ENCODE peak calls at places on chromosomes 7 and 10, in ten cellular contexts. K is right cardiac atrium; P is CD8-positive, alpha-beta memory T cell; V is HT-29; W is A673; I is EH; M is HFF-Myc; G is kidney epithelial cell; O is tibial nerve; F is LoVo. Z is an unnamed sample.

GRCh38 chr7:108088729-108089128 is 41.4 kb downstream of the LAMB4 start:
- DNase-seq in K (no peak), P (no peak), V (peak; percentile 68), W (no peak), I (peak; percentile 62), M (no peak), G (no peak), O (no peak), F (no peak), Z (no peak)

GRCh38 chr10:7768417-7768816 is 19.4 kb downstream of the KIN start:
- DNase-seq in K (no peak), P (no peak), V (no peak), W (no peak), I (no peak), M (no peak), G (no peak), O (no peak), F (no peak), Z (no peak)

GRCh38 chr7:82530361-82530760 is 86.8 kb upstream of the CACNA2D1 start:
- DNase-seq in K (no peak), P (no peak), V (no peak), W (peak; percentile 94), I (no peak), M (no peak), G (no peak), O (no peak), F (no peak), Z (no peak)

GRCh38 chr7:68694656-68695055 is 903.6 kb upstream of the AUTS2 start:
- DNase-seq in K (no peak), P (no peak), V (no peak), W (peak; percentile 19), I (peak; percentile 69), M (no peak), G (no peak), O (no peak), F (no peak), Z (no peak)

GRCh38 chr7:123865517-123866117 is 20.6 kb downstream of the HYAL4 start:
- DNase-seq in K (no peak), P (no peak), V (peak; percentile 93), W (peak; percentile 66), I (peak; percentile 67), M (peak; percentile 35), G (peak; percentile 39), O (no peak), F (peak; percentile 70), Z (no peak)

GRCh38 chr10:101536800-101537199 is 51.3 kb downstream of the POLL start:
- DNase-seq in K (no peak), P (no peak), V (peak; percentile 39), W (peak; percentile 63), I (peak; percentile 32), M (peak; percentile 20), G (no peak), O (no peak), F (no peak), Z (no peak)

GRCh38 chr10:78427497-78428031 is 393.9 kb downstream of the RPS24 start:
- DNase-seq in K (no peak), P (no peak), V (no peak), W (no peak), I (no peak), M (no peak), G (no peak), O (no peak), F (no peak), Z (no peak)

GRCh38 chr10:62911210-62911963 is 95.2 kb upstream of the EGR2 start:
- DNase-seq in K (no peak), P (no peak), V (no peak), W (no peak), I (no peak), M (no peak), G (no peak), O (no peak), F (no peak), Z (no peak)

GRCh38 chr7:47474937-47475879 is 106.7 kb downstream of the TNS3 start:
- DNase-seq in K (peak; percentile 88), P (no peak), V (peak; percentile 97), W (no peak), I (peak; percentile 93), M (peak; percentile 79), G (peak; percentile 97), O (peak; percentile 60), F (peak; percentile 98), Z (peak; percentile 89)

GRCh38 chr7:121547341-121548092 is 151.4 kb upstream of the FAM3C start:
- DNase-seq in K (no peak), P (no peak), V (peak; percentile 86), W (peak; percentile 72), I (peak; percentile 74), M (peak; percentile 35), G (no peak), O (no peak), F (peak; percentile 91), Z (no peak)

Z was measured in Right ventricle myocardium inferior.